ENCODE peak calls at places on chromosome 22, in seven cellular contexts. P is activated T-helper 9 cell treated with anti-CD3 and anti-CD28 coated beads, Interleukin-2, amount 50 U/mL, for 16 hours; L is stimulated activated CD4-positive, alpha-beta T cell treated with anti-CD3 and anti-CD28 coated beads, Interleukin-1b, Interleukin-23, amount 100 ng/mL, for 24 hours; Q is NCI-H1436; D is tibial nerve; F is HEK293T; H is neural progenitor cell. Z is an unnamed sample.

GRCh38 chr22:35454416-35455054 is 54.6 kb downstream of the MCM5 start:
- DNase-seq in P (no peak), L (no peak), Q (no peak), D (no peak), F (no peak), H (peak), Z (no peak)

GRCh38 chr22:46358766-46359165 is 23.3 kb downstream of the TRMU start:
- DNase-seq in P (no peak), L (no peak), Q (no peak), D (no peak), F (no peak), H (no peak), Z (no peak)

GRCh38 chr22:22791438-22792181 is 96.0 kb upstream of the IGLL5 start:
- DNase-seq in P (no peak), L (no peak), Q (no peak), D (no peak), F (no peak), H (no peak), Z (no peak)

GRCh38 chr22:45006101-45006872 is 3.5 kb downstream of the PHF21B start:
- DNase-seq in P (no peak), L (no peak), Q (no peak), D (no peak), F (no peak), H (no peak), Z (no peak)

GRCh38 chr22:22111267-22111751 is 128.7 kb upstream of the TOP3B start:
- DNase-seq in P (no peak), L (no peak), Q (no peak), D (no peak), F (no peak), H (no peak), Z (no peak)

GRCh38 chr22:41350087-41350486 is 31.7 kb upstream of the TEF start:
- DNase-seq in P (no peak), L (no peak), Q (no peak), D (no peak), F (no peak), H (no peak), Z (no peak)

GRCh38 chr22:41603873-41604332 is 14.3 kb upstream of the PMM1 start:
- DNase-seq in P (peak), L (peak), Q (no peak), D (no peak), F (no peak), H (no peak), Z (no peak)

GRCh38 chr22:37386441-37386840 is 40.8 kb downstream of the ELFN2 start:
- DNase-seq in P (no peak), L (no peak), Q (no peak), D (no peak), F (no peak), H (peak), Z (no peak)

GRCh38 chr22:23498811-23499798 is 81.0 kb downstream of the IGLL1 start:
- DNase-seq in P (no peak), L (no peak), Q (no peak), D (no peak), F (no peak), H (no peak), Z (no peak)

GRCh38 chr22:23260645-23261581 is 80.6 kb downstream of the BCR start:
- DNase-seq in P (no peak), L (no peak), Q (no peak), D (no peak), F (no peak), H (no peak), Z (no peak)

GRCh38 chr22:45688606-45689080 is 17.0 kb downstream of the ATXN10 start:
- DNase-seq in P (no peak), L (no peak), Q (no peak), D (no peak), F (no peak), H (no peak), Z (no peak)

GRCh38 chr22:49925525-49926128 is 7.2 kb downstream of the CRELD2 start:
- DNase-seq in P (peak), L (no peak), Q (no peak), D (no peak), F (no peak), H (no peak), Z (no peak)

GRCh38 chr22:27207907-27208306 is 550.5 kb downstream of the MIAT start:
- DNase-seq in P (no peak), L (no peak), Q (no peak), D (no peak), F (no peak), H (no peak), Z (peak)

GRCh38 chr22:40567106-40567505 is 69.4 kb downstream of the MRTFA start:
- DNase-seq in P (no peak), L (no peak), Q (no peak), D (no peak), F (no peak), H (no peak), Z (no peak)

GRCh38 chr22:25221790-25222189 is 2.4 kb downstream of the CRYBB2 start:
- DNase-seq in P (no peak), L (no peak), Q (no peak), D (no peak), F (no peak), H (no peak), Z (no peak)

Z was measured in coronary artery.